ENCODE peak calls at places on chromosome 9, in eight cellular contexts. P is breast epithelium, K is body of pancreas, E is thyroid gland, G is A549, Q is GM12878, X is K562, Z is prostate gland. A is an unnamed sample. For H3K4me1, the result is how much of the 10 kb centered on the place peaks cover.

GRCh38 chr9:106862946-106863740 is at the start of gene ZNF462:
- DNase-seq in G (peak), K (peak), Z (peak), P (no peak), X (no peak), Q (no peak), E (peak), A (peak)

GRCh38 chr9:93267091-93267541 is 83.2 kb downstream of the WNK2 start:
- DNase-seq in G (no peak), K (no peak), E (no peak), P (no peak), Z (no peak), Q (no peak), X (no peak), A (no peak)

GRCh38 chr9:137150485-137151060 is 11.6 kb downstream of the GRIN1 start:
- DNase-seq in Z (no peak), Q (no peak), P (no peak), K (peak), G (peak), E (no peak), X (no peak), A (peak)

GRCh38 chr9:1745980-1746379 is 269.2 kb upstream of the SMARCA2 start:
- DNase-seq in Q (no peak), E (no peak), G (no peak), X (no peak), Z (no peak), P (no peak), K (no peak), A (no peak)

GRCh38 chr9:69677931-69678330 is 5.8 kb upstream of the APBA1 start:
- DNase-seq in P (no peak), Q (no peak), G (no peak), Z (no peak), E (no peak), K (no peak), X (no peak), A (no peak)

GRCh38 chr9:89912605-89912953 is 307.8 kb downstream of the GADD45G start:
- DNase-seq in P (no peak), Z (no peak), X (no peak), Q (no peak), E (peak), K (no peak), G (no peak), A (no peak)

GRCh38 chr9:137731947-137732813 is 113.4 kb downstream of the EHMT1 start:
- DNase-seq in E (no peak), G (no peak), X (no peak), K (no peak), Z (no peak), Q (no peak), P (no peak), A (no peak)

GRCh38 chr9:14395300-14396082 is 81.5 kb upstream of the NFIB start:
- DNase-seq in X (peak), Q (no peak), P (no peak), Z (no peak), G (no peak), E (no peak), K (no peak), A (no peak)

GRCh38 chr9:94139672-94140417 is 55.6 kb downstream of the PTPDC1 start:
- DNase-seq in E (peak), X (peak), P (peak), Q (no peak), K (peak), Z (peak), G (peak), A (peak)

GRCh38 chr9:93132287-93132927 is 1.6 kb downstream of the NINJ1 start:
- DNase-seq in Q (no peak), Z (peak), X (peak), P (peak), G (peak), E (peak), K (peak), A (peak)

GRCh38 chr9:133419005-133419404 is 1.2 kb upstream of the REXO4 start:
- DNase-seq in P (no peak), K (no peak), Z (no peak), E (no peak), G (no peak), Q (no peak), X (no peak), A (peak)

GRCh38 chr9:77384406-77384805 is 207.1 kb downstream of the VPS13A start:
- DNase-seq in P (no peak), X (no peak), K (no peak), Z (no peak), E (no peak), G (no peak), Q (no peak), A (no peak)

GRCh38 chr9:112911736-112912135 is 21.1 kb upstream of the SLC46A2 start:
- DNase-seq in K (no peak), X (no peak), P (no peak), Z (no peak), Q (no peak), G (no peak), E (no peak), A (no peak)

GRCh38 chr9:85212887-85213286 is 528.9 kb downstream of the AGTPBP1 start:
- DNase-seq in K (no peak), Q (no peak), X (no peak), P (no peak), E (no peak), G (no peak), Z (no peak), A (peak)

GRCh38 chr9:123437201-123437600 is 81.2 kb downstream of the CRB2 start:
- DNase-seq in P (no peak), G (no peak), K (no peak), X (no peak), Z (no peak), E (no peak), Q (no peak), A (no peak)

GRCh38 chr9:8727191-8727590 is 927.6 kb upstream of the DMAC1 start:
- DNase-seq in K (no peak), Q (no peak), P (no peak), E (no peak), G (no peak), Z (no peak), X (no peak), A (no peak)

GRCh38 chr9:82673904-82674303 is 389.0 kb downstream of the RASEF start:
- DNase-seq in P (no peak), E (no peak), K (no peak), Z (no peak), G (no peak), X (no peak), Q (no peak), A (no peak)

GRCh38 chr9:93886911-93887310 is 68.2 kb downstream of the BARX1 start:
- DNase-seq in G (no peak), K (no peak), X (no peak), Q (no peak), Z (no peak), E (no peak), P (peak), A (no peak)

GRCh38 chr9:118059520-118060278 is 355.5 kb downstream of the TLR4 start:
- DNase-seq in X (peak), Z (peak), G (peak), Q (no peak), K (no peak), P (no peak), E (no peak), A (no peak)

GRCh38 chr9:122827759-122828090 is 663 bp downstream of the PDCL start:
- DNase-seq in X (no peak), Q (no peak), Z (no peak), G (peak), K (no peak), E (peak), P (no peak), A (no peak)

GRCh38 chr9:31677415-31677814 is 707.0 kb upstream of the ACO1 start:
- DNase-seq in K (no peak), X (no peak), P (no peak), Q (no peak), Z (no peak), G (no peak), E (no peak), A (no peak)

GRCh38 chr9:135070198-135070951 is 17.1 kb upstream of the OLFM1 start:
- DNase-seq in G (no peak), P (peak), E (no peak), Q (no peak), K (no peak), X (no peak), Z (no peak), A (peak)

GRCh38 chr9:131140550-131140949 is 15.2 kb downstream of the NUP214 start:
- DNase-seq in P (no peak), Q (no peak), K (no peak), Z (no peak), E (no peak), G (no peak), X (no peak), A (no peak)

GRCh38 chr9:76530458-76531100 is 71.6 kb downstream of the GCNT1 start:
- DNase-seq in Q (no peak), P (no peak), E (peak), X (no peak), K (no peak), Z (no peak), G (no peak), A (no peak)

GRCh38 chr9:117234178-117234577 is 180.7 kb downstream of the ASTN2 start:
- DNase-seq in P (no peak), Z (no peak), K (no peak), G (no peak), Q (no peak), X (no peak), E (no peak), A (no peak)

GRCh38 chr9:132787748-132788159 is 90.3 kb downstream of the AK8 start:
- DNase-seq in E (no peak), Q (peak), K (no peak), P (no peak), Z (no peak), X (no peak), G (no peak), A (no peak)

GRCh38 chr9:133044661-133045060 is 13.9 kb downstream of the GTF3C5 start:
- DNase-seq in P (no peak), X (no peak), Z (no peak), Q (no peak), G (no peak), K (no peak), E (no peak), A (no peak)

GRCh38 chr9:131481441-131482342 is 21.0 kb upstream of the POMT1 start:
- DNase-seq in Q (no peak), P (no peak), G (no peak), K (no peak), Z (peak), E (no peak), X (no peak), A (no peak)

GRCh38 chr9:129835128-129835859 is at the start of the genes C9orf78 and USP20:
- DNase-seq in Q (peak), G (peak), E (peak), X (peak), K (peak), P (peak), Z (peak), A (peak)
- H3K4me1 ChIP-seq in Q (under half), G (under half), E (under half), X (under half), K (under half), P (under half), Z (under half), A (under half)

DNA sequence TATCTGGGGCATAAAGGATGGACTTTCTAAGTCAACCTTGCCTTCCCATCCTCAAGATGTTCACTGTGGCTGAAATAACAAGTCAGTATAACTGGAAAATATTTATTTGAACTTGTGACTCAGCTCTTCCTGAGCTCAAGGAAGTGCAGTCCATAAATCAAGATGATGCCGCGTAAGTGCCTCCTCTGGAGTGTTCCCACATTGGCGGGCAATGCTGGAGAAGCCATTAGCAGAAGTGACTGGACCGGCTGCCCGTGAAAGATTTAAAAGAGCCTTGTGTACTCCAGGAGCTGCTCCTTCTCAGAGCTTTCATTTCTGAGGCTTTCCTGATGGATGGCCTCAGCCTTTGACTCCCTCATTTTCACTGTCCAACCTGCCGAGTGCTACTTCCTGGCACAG is 17.4 kb downstream of the TMOD1 start:
- DNase-seq in G (peak), Z (peak), Q (no peak), X (no peak), P (no peak), E (peak), K (peak), A (peak)
- TF ChIP-seq POLR2A in G (no peak), Z (no peak), Q (no peak), X (no peak), P (no peak), E (no peak), K (no peak), A (no peak)

GRCh38 chr9:35905912-35906679 is at the start of gene HRCT1:
- DNase-seq in Q (no peak), Z (peak), E (peak), P (peak), K (peak), G (peak), X (no peak), A (peak)

GRCh38 chr9:35907732-35908483 is 1.4 kb upstream of the SPAAR start:
- DNase-seq in E (peak), G (peak), Z (peak), K (peak), P (no peak), X (peak), Q (no peak), A (peak)

GRCh38 chr9:35908484-35909125 is 685 bp upstream of the SPAAR start:
- DNase-seq in Z (no peak), X (no peak), G (no peak), Q (no peak), P (no peak), E (no peak), K (no peak), A (no peak)

GRCh38 chr9:35904966-35905781 is 828 bp upstream of the HRCT1 start:
- DNase-seq in G (peak), X (no peak), P (no peak), Q (no peak), K (no peak), Z (no peak), E (peak), A (peak)

GRCh38 chr9:35906923-35907699 is 1.1 kb downstream of the HRCT1 start:
- DNase-seq in K (peak), Z (no peak), Q (no peak), X (no peak), E (peak), P (no peak), G (peak), A (peak)
- TF ChIP-seq CTCF in K (no peak), Z (no peak), Q (no peak), X (no peak), E (no peak), P (no peak), G (no peak), A (no peak)

DNA sequence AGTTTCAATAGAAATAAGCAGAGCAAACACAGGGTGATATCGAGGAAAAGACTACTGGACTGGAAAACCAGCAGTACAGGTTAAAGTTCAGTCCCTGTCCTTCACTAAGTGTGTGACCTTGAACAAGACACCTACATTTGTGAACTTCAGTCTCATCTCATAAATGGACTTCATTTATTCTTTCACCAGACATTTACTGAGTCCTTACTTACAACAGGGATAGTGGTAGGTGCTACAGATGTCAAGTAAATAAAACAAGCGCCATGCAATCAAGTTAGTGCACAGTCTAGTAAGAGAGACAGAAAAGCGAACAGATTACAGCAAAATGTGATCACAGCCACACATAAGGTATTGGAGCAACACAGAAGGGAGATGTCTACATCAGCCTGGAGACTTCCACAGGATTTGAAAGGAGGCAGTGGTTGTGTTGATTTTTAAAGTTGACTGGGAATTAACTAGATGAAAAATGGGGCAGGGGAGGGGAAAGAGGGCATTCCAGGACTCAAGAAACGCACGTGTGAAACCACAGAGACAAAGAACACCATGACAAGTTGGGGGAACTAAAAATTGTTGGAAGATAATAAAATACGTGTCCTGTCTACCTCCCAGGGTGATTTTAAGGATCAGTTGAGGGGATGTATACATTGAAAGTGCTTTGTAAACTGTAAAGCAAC is 413.0 kb downstream of the ACTL7B start:
- DNase-seq in K (no peak), E (no peak), X (no peak), G (no peak), Z (no peak), Q (no peak), P (no peak), A (no peak)
- H3K4me1 ChIP-seq in K (under half), E (under half), X (under half), G (under half), Z (under half), Q (under half), P (under half), A (under half)

GRCh38 chr9:120571443-120572257 is 8.3 kb downstream of the CDK5RAP2 start:
- DNase-seq in X (no peak), E (no peak), G (peak), Q (no peak), P (peak), Z (peak), K (peak), A (no peak)
- TF ChIP-seq POLR2A in X (no peak), E (no peak), G (no peak), Q (no peak), P (no peak), Z (no peak), K (no peak), A (no peak)

DNA sequence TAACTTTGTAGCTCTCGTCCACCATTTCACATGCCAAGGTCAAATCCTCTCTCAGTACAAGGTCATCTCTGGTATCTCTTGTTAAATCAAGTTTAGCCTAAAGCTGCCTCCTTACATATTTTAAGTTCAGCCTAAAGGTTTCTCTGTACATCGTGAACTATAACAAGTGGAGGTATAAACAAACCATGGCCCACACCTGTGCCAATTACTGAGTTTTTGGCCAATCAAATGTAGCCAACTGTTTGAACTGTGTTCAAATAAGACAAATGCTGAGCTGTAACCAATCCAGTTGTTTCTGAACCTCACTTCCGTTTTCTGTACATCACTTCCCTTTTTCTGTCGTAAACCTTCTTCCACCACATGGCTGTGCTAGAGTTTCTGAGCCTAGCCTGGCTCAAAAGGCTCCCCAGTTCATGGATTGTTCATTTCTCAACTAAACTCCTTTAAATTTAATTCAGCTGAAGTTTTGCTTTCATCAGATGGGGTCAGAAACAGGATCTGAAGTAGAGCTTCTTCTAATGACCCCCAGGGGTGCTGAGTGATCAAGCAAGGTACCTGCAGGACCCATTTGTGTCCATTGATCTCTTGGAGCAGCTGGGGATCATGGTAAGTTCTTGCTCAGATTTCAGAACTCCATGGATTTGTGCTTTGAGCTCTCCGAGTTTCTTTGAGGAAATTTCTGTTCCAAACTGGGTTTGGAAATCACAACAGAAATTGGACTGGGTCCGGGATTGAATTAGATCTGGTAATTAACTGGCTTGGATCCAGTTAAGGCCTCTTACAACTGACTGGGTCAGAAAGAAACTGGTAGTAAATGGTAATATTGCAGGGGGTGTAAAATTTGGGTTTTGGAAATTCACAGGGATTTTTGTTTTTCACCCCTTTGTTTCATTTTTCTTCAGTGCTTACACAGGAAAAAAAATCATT is 11.0 kb upstream of the NANS start:
- DNase-seq in X (peak), Q (peak), P (no peak), G (peak), E (no peak), Z (no peak), K (peak), A (no peak)
- TF ChIP-seq CTCF in X (peak), Q (peak), P (no peak), G (no peak), E (no peak), Z (no peak), K (no peak), A (no peak)

DNA sequence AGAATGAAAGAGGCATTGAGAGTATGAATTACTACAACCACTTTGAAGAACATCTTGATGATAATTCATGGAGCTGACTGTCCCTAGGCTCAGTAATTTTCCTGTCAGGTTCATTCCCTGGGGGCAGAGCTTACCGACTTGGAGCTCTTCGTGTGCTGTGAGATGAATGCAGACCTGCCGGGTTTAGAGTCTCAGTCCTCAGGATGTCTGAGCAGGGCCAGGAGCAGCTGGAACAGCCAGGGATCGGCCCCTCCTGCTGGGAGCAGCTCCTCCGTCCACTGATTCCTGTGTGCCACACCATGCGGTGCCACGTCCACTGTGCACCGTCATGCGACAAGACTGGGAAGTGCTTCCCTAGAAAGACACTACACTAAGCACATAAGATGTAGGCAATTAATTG is 62.2 kb upstream of the SPIN1 start:
- DNase-seq in G (no peak), P (no peak), Q (no peak), E (no peak), X (no peak), K (no peak), Z (no peak), A (no peak)
- H3K4me1 ChIP-seq in G (under half), P (under half), Q (under half), E (under half), X (under half), K (under half), Z (under half), A (under half)

GRCh38 chr9:114587345-114588149 is at the start of gene ATP6V1G1:
- DNase-seq in X (peak), E (peak), Z (peak), K (peak), G (peak), Q (peak), P (peak), A (peak)
- TF ChIP-seq POLR2A in X (peak), E (peak), Z (peak), K (peak), G (peak), Q (peak), P (peak), A (peak)